ENCODE peak calls at places on chromosome 22, in seven cellular contexts. X, I, M, F, Z, W and N are unnamed samples. For H3K4me1, the result is how much of the 10 kb centered on the place peaks cover.

GRCh38 chr22:33299245-33299956 is 241.2 kb upstream of the SYN3 start:
- DNase-seq in M (no peak), X (no peak), I (no peak), Z (no peak), F (no peak), W (no peak), N (peak)

GRCh38 chr22:45612940-45613339 is 58.7 kb upstream of the ATXN10 start:
- DNase-seq in W (no peak), M (no peak), Z (no peak), I (no peak), F (no peak), X (no peak), N (no peak)

GRCh38 chr22:28112548-28113043 is 193.5 kb upstream of the PITPNB start:
- DNase-seq in X (peak), W (no peak), Z (no peak), F (peak), M (peak), I (peak), N (peak)

GRCh38 chr22:46777609-46777970 is 15.1 kb downstream of the TBC1D22A start:
- DNase-seq in X (no peak), W (no peak), Z (no peak), I (no peak), F (no peak), M (no peak), N (no peak)

GRCh38 chr22:27480487-27480886 is 321.1 kb downstream of the MN1 start:
- DNase-seq in W (no peak), I (no peak), X (peak), Z (peak), F (no peak), M (peak), N (peak)

GRCh38 chr22:20159088-20159487 is 8.2 kb upstream of the CCDC188 start:
- DNase-seq in W (no peak), Z (peak), F (no peak), M (peak), I (no peak), X (no peak), N (peak)

GRCh38 chr22:29310863-29311339 is 4.5 kb downstream of the GAS2L1 start:
- DNase-seq in Z (peak), F (peak), I (peak), W (peak), M (peak), X (peak), N (peak)

GRCh38 chr22:20408891-20409290 is 14.9 kb downstream of the ZNF74 start:
- DNase-seq in W (no peak), F (no peak), I (no peak), M (no peak), X (no peak), Z (no peak), N (no peak)

GRCh38 chr22:29093980-29094379 is 21.1 kb downstream of the KREMEN1 start:
- DNase-seq in M (no peak), X (no peak), I (no peak), W (no peak), F (no peak), Z (no peak), N (no peak)

GRCh38 chr22:30824711-30825110 is 130.0 kb downstream of the OSBP2 start:
- DNase-seq in Z (peak), M (no peak), F (no peak), X (no peak), W (no peak), I (no peak), N (no peak)

GRCh38 chr22:29773233-29773632 is 6.1 kb downstream of the UQCR10 start:
- DNase-seq in F (peak), W (peak), X (no peak), I (peak), Z (no peak), M (no peak), N (peak)

GRCh38 chr22:30004689-30005088 is 75.6 kb upstream of the HORMAD2 start:
- DNase-seq in F (no peak), X (no peak), Z (no peak), M (no peak), W (no peak), I (no peak), N (peak)

GRCh38 chr22:41874090-41874489 is 40.8 kb downstream of the SHISA8 start:
- DNase-seq in W (no peak), Z (no peak), F (no peak), X (no peak), M (no peak), I (no peak), N (no peak)

GRCh38 chr22:40203568-40203967 is 25.8 kb downstream of the TNRC6B start:
- DNase-seq in I (peak), X (no peak), Z (no peak), F (no peak), M (no peak), W (no peak), N (no peak)

GRCh38 chr22:29302402-29302680 is 4.1 kb upstream of the GAS2L1 start:
- DNase-seq in F (no peak), W (no peak), Z (no peak), I (no peak), M (no peak), X (no peak), N (no peak)

GRCh38 chr22:47591016-47591415 is 828.6 kb downstream of the TBC1D22A start:
- DNase-seq in I (no peak), F (no peak), Z (no peak), M (no peak), W (no peak), X (no peak), N (no peak)

GRCh38 chr22:24112188-24112587 is 69.1 kb upstream of the SUSD2 start:
- DNase-seq in W (peak), F (no peak), M (no peak), X (no peak), Z (no peak), I (peak), N (peak)
- H2BK5ac ChIP-seq in W (no peak), F (no peak), M (no peak), X (no peak), Z (no peak), I (no peak), N (no peak)

GRCh38 chr22:21861290-21861848 is 6.1 kb downstream of the MAPK1 start:
- DNase-seq in X (no peak), W (no peak), F (peak), M (no peak), Z (no peak), I (no peak), N (no peak)
- H3K4me1 ChIP-seq in X (under half), W (under half), F (under half), M (under half), Z (under half), I (under half), N (under half)

DNA sequence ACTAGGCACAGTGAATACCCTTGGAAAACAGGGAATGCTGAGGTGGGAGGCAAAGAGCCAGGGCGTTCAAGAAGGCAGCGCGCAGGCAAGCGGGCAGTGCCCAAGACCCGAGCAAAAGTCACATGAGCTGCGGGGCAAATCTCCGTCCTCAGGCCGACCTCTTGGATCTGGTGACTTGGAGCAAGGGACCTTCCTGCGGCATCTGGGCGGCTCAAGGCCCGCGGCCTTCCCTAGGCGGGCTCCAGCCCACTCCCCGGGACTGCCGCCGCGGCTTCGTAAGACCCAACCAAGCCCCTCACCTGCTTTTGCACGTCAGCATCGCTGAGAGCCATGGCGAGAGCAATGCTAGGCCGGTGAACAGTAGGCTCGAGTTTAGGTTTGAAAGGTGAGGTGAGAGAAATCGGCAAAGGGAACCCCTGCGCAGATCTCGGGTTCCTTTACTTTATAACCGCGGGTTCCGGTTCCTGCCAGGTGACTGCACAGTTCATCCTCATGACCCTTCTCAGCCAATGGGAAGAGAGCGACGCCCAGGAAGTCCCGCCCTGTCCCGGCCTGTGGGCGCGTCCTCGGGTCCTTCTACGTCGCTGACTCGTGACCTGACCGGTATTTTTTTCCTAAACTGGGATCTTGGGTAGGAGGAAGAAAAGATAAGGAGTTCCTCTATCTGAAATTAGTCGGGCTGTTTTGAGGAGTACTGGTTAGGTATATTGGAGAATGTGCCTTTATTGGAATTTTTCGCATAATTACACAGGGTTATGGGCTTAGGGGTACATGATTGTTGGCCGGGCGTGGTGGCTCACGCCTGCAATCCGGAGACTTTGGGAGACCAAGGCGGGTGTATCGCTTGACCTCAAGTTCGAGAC is at the start of gene ATP6V1E1:
- DNase-seq in F (peak), Z (peak), M (peak), X (peak), W (peak), I (peak), N (peak)
- H2BK120ac ChIP-seq in F (peak), Z (peak), M (no peak), X (no peak), W (peak), I (peak), N (no peak)

DNA sequence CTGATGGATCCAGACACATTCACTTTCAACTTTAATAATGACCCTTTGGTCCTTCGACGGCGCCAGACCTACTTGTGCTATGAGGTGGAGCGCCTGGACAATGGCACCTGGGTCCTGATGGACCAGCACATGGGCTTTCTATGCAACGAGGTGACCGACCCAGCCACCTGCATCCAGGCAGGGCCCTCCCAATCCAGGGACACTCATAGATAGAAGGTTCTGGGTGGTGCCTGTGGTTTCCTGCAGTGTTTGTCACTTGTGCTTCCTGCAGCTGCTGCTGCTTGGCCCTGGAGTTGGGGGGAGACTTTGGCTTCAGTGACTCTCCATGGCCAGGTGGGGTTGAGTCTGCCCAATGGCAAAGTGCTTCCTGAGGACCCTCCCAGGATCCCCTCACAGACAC is 7.3 kb downstream of the APOBEC3B start:
- DNase-seq in M (no peak), W (no peak), I (no peak), X (no peak), Z (no peak), F (no peak), N (no peak)
- H2BK5ac ChIP-seq in M (no peak), W (no peak), I (no peak), X (no peak), Z (no peak), F (no peak), N (no peak)

GRCh38 chr22:17774928-17775675 is 833 bp upstream of the BID start:
- DNase-seq in Z (no peak), W (no peak), X (no peak), F (no peak), M (no peak), I (no peak), N (no peak)
- H3K4me1 ChIP-seq in Z (under half), W (under half), X (under half), F (under half), M (under half), I (under half), N (under half)